ENCODE peak calls at places on chromosome 10, in five cellular contexts. One of them, this sample, is unnamed.

GRCh38 chr10:71475243-71475871 is 78.6 kb downstream of the CDH23 start:
- DNase-seq in activated gamma-delta T cell treated with Interleukin-2 at 50 U/mL for 16 hours: no peak
- DNase-seq in CD4-positive, alpha-beta T cell: no peak
- DNase-seq in HL-60: peak
- DNase-seq in fibroblast of the aortic adventitia: no peak
- DNase-seq in this sample: peak

GRCh38 chr10:29957887-29958330 is 101.5 kb downstream of the JCAD start:
- DNase-seq in activated gamma-delta T cell treated with Interleukin-2 at 50 U/mL for 16 hours: no peak
- DNase-seq in CD4-positive, alpha-beta T cell: no peak
- DNase-seq in HL-60: no peak
- DNase-seq in fibroblast of the aortic adventitia: peak
- DNase-seq in this sample: no peak

GRCh38 chr10:10891437-10891836 is 126.2 kb upstream of the CELF2 start:
- DNase-seq in activated gamma-delta T cell treated with Interleukin-2 at 50 U/mL for 16 hours: no peak
- DNase-seq in CD4-positive, alpha-beta T cell: no peak
- DNase-seq in HL-60: no peak
- DNase-seq in fibroblast of the aortic adventitia: peak
- DNase-seq in this sample: peak

GRCh38 chr10:12337407-12337806 is 11.9 kb upstream of the CAMK1D start:
- DNase-seq in activated gamma-delta T cell treated with Interleukin-2 at 50 U/mL for 16 hours: no peak
- DNase-seq in CD4-positive, alpha-beta T cell: no peak
- DNase-seq in HL-60: no peak
- DNase-seq in fibroblast of the aortic adventitia: peak
- DNase-seq in this sample: no peak

GRCh38 chr10:91313761-91314520 is 93.5 kb downstream of the PCGF5 start:
- DNase-seq in activated gamma-delta T cell treated with Interleukin-2 at 50 U/mL for 16 hours: no peak
- DNase-seq in CD4-positive, alpha-beta T cell: no peak
- DNase-seq in HL-60: no peak
- DNase-seq in fibroblast of the aortic adventitia: peak
- DNase-seq in this sample: peak

GRCh38 chr10:10699427-10699826 is 318.2 kb upstream of the CELF2 start:
- DNase-seq in activated gamma-delta T cell treated with Interleukin-2 at 50 U/mL for 16 hours: no peak
- DNase-seq in CD4-positive, alpha-beta T cell: no peak
- DNase-seq in HL-60: no peak
- DNase-seq in fibroblast of the aortic adventitia: no peak
- DNase-seq in this sample: no peak

GRCh38 chr10:21995557-21995956 is 8.0 kb downstream of the DNAJC1 start:
- DNase-seq in activated gamma-delta T cell treated with Interleukin-2 at 50 U/mL for 16 hours: no peak
- DNase-seq in CD4-positive, alpha-beta T cell: no peak
- DNase-seq in HL-60: peak
- DNase-seq in fibroblast of the aortic adventitia: peak
- DNase-seq in this sample: no peak

GRCh38 chr10:35236739-35237138 is 99.6 kb upstream of the CCNY start:
- DNase-seq in activated gamma-delta T cell treated with Interleukin-2 at 50 U/mL for 16 hours: no peak
- DNase-seq in CD4-positive, alpha-beta T cell: no peak
- DNase-seq in HL-60: no peak
- DNase-seq in fibroblast of the aortic adventitia: peak
- DNase-seq in this sample: peak

GRCh38 chr10:69318087-69318996 is 40.0 kb downstream of the HK1 start:
- DNase-seq in activated gamma-delta T cell treated with Interleukin-2 at 50 U/mL for 16 hours: peak
- DNase-seq in CD4-positive, alpha-beta T cell: peak
- DNase-seq in HL-60: peak
- DNase-seq in fibroblast of the aortic adventitia: peak
- DNase-seq in this sample: peak